ENCODE peak calls at places on chromosomes 12 and 14, in four cellular contexts. One of them, this sample, is unnamed.

GRCh38 chr12:11941601-11942360 is 129.0 kb upstream of the BCL2L14 start:
- DNase-seq in spleen: no peak
- DNase-seq in testis: no peak
- DNase-seq in lower leg skin: no peak
- DNase-seq in this sample: no peak

GRCh38 chr12:122064034-122064777 is 14.3 kb upstream of the MLXIP start:
- DNase-seq in spleen: peak; percentile 84
- DNase-seq in testis: peak; percentile 91
- DNase-seq in lower leg skin: peak; percentile 91
- DNase-seq in this sample: peak; percentile 99

GRCh38 chr14:74981833-74982232 is 20.9 kb upstream of the EIF2B2 start:
- DNase-seq in spleen: no peak
- DNase-seq in lower leg skin: peak; percentile 73
- DNase-seq in testis: peak; percentile 7
- DNase-seq in this sample: no peak

GRCh38 chr12:122979001-122979907 is 1.2 kb upstream of the ARL6IP4 start:
- DNase-seq in testis: no peak
- DNase-seq in spleen: peak; percentile 79
- DNase-seq in lower leg skin: peak; percentile 85
- DNase-seq in this sample: no peak

GRCh38 chr12:105100207-105100985 is 7.1 kb upstream of the WASHC4 start:
- DNase-seq in lower leg skin: no peak
- DNase-seq in spleen: no peak
- DNase-seq in testis: no peak
- DNase-seq in this sample: no peak

GRCh38 chr12:58378038-58378437 is 436.7 kb downstream of the ATP23 start:
- DNase-seq in spleen: no peak
- DNase-seq in lower leg skin: no peak
- DNase-seq in testis: no peak
- DNase-seq in this sample: no peak

GRCh38 chr12:51740536-51740935 is 108.0 kb downstream of the FIGNL2 start:
- DNase-seq in spleen: no peak
- DNase-seq in testis: no peak
- DNase-seq in lower leg skin: no peak
- DNase-seq in this sample: no peak

GRCh38 chr12:131089526-131090253 is 136.0 kb downstream of the ADGRD1 start:
- DNase-seq in spleen: peak; percentile 59
- DNase-seq in testis: peak; percentile 5
- DNase-seq in lower leg skin: peak; percentile 79
- DNase-seq in this sample: peak; percentile 46

GRCh38 chr12:67714648-67715047 is 66.1 kb downstream of the DYRK2 start:
- DNase-seq in lower leg skin: no peak
- DNase-seq in testis: no peak
- DNase-seq in spleen: no peak
- DNase-seq in this sample: no peak

GRCh38 chr12:76346236-76346635 is 2.0 kb downstream of the BBS10 start:
- DNase-seq in lower leg skin: no peak
- DNase-seq in testis: no peak
- DNase-seq in spleen: no peak
- DNase-seq in this sample: no peak

GRCh38 chr12:59084758-59085383 is 164.6 kb upstream of the LRIG3 start:
- DNase-seq in testis: peak; percentile 29
- DNase-seq in lower leg skin: no peak
- DNase-seq in spleen: no peak
- DNase-seq in this sample: no peak

GRCh38 chr14:52338282-52338681 is 24.2 kb downstream of the PTGER2 start:
- DNase-seq in lower leg skin: no peak
- DNase-seq in testis: no peak
- DNase-seq in spleen: no peak
- DNase-seq in this sample: no peak

GRCh38 chr12:81296556-81297305 is 218.9 kb downstream of the ACSS3 start:
- DNase-seq in testis: no peak
- DNase-seq in spleen: no peak
- DNase-seq in lower leg skin: no peak
- DNase-seq in this sample: no peak

GRCh38 chr12:62715086-62715786 is 219.7 kb downstream of the PPM1H start:
- DNase-seq in lower leg skin: no peak
- DNase-seq in spleen: no peak
- DNase-seq in testis: peak; percentile 37
- DNase-seq in this sample: no peak

GRCh38 chr14:22002860-22003284 is 329.3 kb upstream of the OR4E1 start:
- DNase-seq in testis: peak; percentile 58
- DNase-seq in spleen: no peak
- DNase-seq in lower leg skin: no peak
- DNase-seq in this sample: no peak

GRCh38 chr12:93813972-93814821 is 137.0 kb downstream of the CRADD start:
- DNase-seq in lower leg skin: peak; percentile 93
- DNase-seq in spleen: no peak
- DNase-seq in testis: peak; percentile 91
- DNase-seq in this sample: peak; percentile 97

GRCh38 chr14:67187826-67188225 is 1.4 kb upstream of the GARIN2 start:
- DNase-seq in lower leg skin: no peak
- DNase-seq in spleen: no peak
- DNase-seq in testis: no peak
- DNase-seq in this sample: no peak

GRCh38 chr14:99687284-99688209 is 3.4 kb downstream of the CYP46A1 start:
- DNase-seq in lower leg skin: peak; percentile 75
- DNase-seq in testis: peak; percentile 17
- DNase-seq in spleen: no peak
- DNase-seq in this sample: peak; percentile 57

GRCh38 chr12:21881950-21882349 is 59.3 kb downstream of the ABCC9 start:
- DNase-seq in spleen: no peak
- DNase-seq in lower leg skin: no peak
- DNase-seq in testis: no peak
- DNase-seq in this sample: no peak

GRCh38 chr12:98503343-98503592 is 12.1 kb upstream of the TMPO start:
- DNase-seq in testis: peak; percentile 94
- DNase-seq in spleen: peak; percentile 93
- DNase-seq in lower leg skin: peak; percentile 98
- DNase-seq in this sample: peak; percentile 96

GRCh38 chr14:22994762-22995275 is 12.5 kb upstream of the AJUBA start:
- DNase-seq in testis: peak; percentile 66
- DNase-seq in spleen: no peak
- DNase-seq in lower leg skin: peak; percentile 70
- DNase-seq in this sample: peak; percentile 67

GRCh38 chr14:98154254-98154653 is 1117.7 kb downstream of the BCL11B start:
- DNase-seq in lower leg skin: no peak
- DNase-seq in testis: no peak
- DNase-seq in spleen: no peak
- DNase-seq in this sample: no peak

GRCh38 chr12:121800694-121801600 is 2.9 kb upstream of the SETD1B start:
- DNase-seq in lower leg skin: peak; percentile 96
- DNase-seq in testis: peak; percentile 76
- DNase-seq in spleen: peak; percentile 95
- DNase-seq in this sample: peak; percentile 93

GRCh38 chr12:106942775-106943174 is 12.9 kb upstream of the TMEM263 start:
- DNase-seq in lower leg skin: no peak
- DNase-seq in spleen: no peak
- DNase-seq in testis: no peak
- DNase-seq in this sample: no peak

GRCh38 chr12:88493651-88494050 is 86.6 kb downstream of the KITLG start:
- DNase-seq in testis: no peak
- DNase-seq in spleen: no peak
- DNase-seq in lower leg skin: no peak
- DNase-seq in this sample: no peak

GRCh38 chr12:128844031-128844635 is 9.1 kb upstream of the GLT1D1 start:
- DNase-seq in testis: no peak
- DNase-seq in spleen: peak; percentile 86
- DNase-seq in lower leg skin: no peak
- DNase-seq in this sample: no peak

GRCh38 chr12:96414637-96415036 is 14.4 kb upstream of the CDK17 start:
- DNase-seq in lower leg skin: no peak
- DNase-seq in spleen: no peak
- DNase-seq in testis: no peak
- DNase-seq in this sample: no peak

GRCh38 chr14:74988131-74988530 is 14.6 kb upstream of the EIF2B2 start:
- DNase-seq in lower leg skin: peak; percentile 57
- DNase-seq in testis: no peak
- DNase-seq in spleen: no peak
- DNase-seq in this sample: no peak

GRCh38 chr12:1661553-1662335 is 29.1 kb upstream of the ADIPOR2 start:
- DNase-seq in testis: peak; percentile 92
- DNase-seq in lower leg skin: peak; percentile 97
- DNase-seq in spleen: peak; percentile 96
- DNase-seq in this sample: peak; percentile 97
- TF ChIP-seq POLR2A in testis: peak; percentile 28
- TF ChIP-seq POLR2A in lower leg skin: no peak
- TF ChIP-seq POLR2A in spleen: peak; percentile 44
- TF ChIP-seq POLR2A in this sample: peak; percentile 6

DNA sequence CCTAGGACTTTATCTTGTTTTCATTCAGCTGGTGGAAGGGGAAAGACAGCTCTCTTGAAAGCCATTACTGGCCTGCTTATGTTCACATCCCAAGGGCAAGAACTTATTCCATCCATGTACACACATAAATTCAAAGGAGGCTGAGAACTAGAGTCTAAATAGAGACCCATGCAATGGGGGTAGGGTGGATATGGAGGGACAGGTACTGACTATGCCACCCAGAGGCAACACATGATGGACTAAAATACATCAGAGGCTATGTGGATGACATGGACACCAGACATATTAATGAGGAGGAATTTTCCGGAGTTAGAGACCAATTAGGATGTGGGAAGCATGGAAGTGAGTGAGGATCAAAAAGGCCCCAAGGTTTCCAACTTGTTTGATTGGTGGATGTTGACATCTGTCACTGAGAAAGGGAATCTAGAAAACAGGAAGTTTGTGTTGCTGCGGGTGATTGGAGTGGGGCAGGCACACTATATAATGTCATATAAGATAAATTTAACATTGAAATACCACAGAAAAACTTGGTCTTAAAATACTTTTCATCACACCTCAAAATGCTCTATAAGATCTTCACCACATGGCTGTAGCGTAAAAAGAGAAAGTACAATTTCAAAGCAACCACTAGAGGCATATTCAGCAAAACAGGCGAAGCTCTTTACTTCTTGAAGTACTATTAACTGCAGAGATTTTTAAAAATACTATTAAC is 130.4 kb downstream of the GRIP1 start:
- DNase-seq in testis: no peak
- DNase-seq in lower leg skin: no peak
- DNase-seq in spleen: no peak
- DNase-seq in this sample: no peak
- TF ChIP-seq CTCF in testis: no peak
- TF ChIP-seq CTCF in lower leg skin: no peak
- TF ChIP-seq CTCF in spleen: no peak
- TF ChIP-seq CTCF in this sample: no peak

DNA sequence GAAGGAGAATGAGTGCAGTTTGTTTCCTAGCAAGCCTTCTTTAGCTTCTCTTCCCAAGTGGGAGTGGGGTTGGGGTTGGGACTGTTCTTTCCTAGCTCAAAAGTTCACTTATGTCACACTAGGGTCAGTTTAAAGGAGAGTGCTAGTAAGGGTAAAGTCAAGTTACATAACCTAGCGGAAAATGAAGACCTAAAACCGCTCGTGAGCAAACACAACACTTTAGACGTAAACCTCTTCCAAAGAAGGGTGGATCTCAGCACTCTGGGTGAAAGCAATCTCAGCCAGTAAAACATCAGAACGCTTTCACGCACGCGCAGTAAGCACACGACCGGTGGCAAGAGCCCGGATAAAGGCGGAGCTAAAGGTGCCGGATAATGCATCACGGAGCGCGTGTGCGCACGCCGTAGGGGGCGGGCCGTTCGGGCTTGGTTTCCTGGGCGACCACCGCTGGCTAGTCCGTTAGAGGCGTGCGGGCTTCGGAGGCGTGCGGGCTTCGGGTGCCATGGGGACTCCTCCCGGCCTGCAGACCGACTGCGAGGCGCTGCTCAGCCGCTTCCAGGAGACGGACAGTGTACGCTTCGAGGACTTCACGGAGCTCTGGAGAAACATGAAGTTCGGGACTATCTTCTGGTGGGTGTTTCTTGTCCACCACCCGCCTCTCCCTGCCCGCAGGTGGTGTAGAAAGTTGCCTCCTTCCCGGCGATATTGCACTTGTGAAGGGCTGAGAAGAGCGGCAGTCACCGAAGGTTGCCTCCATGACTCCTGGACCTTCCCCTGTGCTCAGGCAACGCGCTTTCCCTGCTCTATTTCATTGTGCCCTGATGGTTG is at the start of gene SNAPC1:
- DNase-seq in lower leg skin: peak; percentile 99
- DNase-seq in testis: peak; percentile 99
- DNase-seq in spleen: peak; percentile 99
- DNase-seq in this sample: peak; percentile 98
- TF ChIP-seq POLR2A in lower leg skin: no peak
- TF ChIP-seq POLR2A in testis: peak; percentile 91
- TF ChIP-seq POLR2A in spleen: peak; percentile 85
- TF ChIP-seq POLR2A in this sample: peak; percentile 80

GRCh38 chr14:78023112-78023511 is 147.1 kb upstream of the NRXN3 start:
- DNase-seq in lower leg skin: no peak
- DNase-seq in testis: no peak
- DNase-seq in spleen: no peak
- DNase-seq in this sample: no peak

GRCh38 chr14:78016532-78016931 is 153.6 kb upstream of the NRXN3 start:
- DNase-seq in spleen: no peak
- DNase-seq in testis: no peak
- DNase-seq in lower leg skin: no peak
- DNase-seq in this sample: no peak

GRCh38 chr14:78018283-78018682 is 151.9 kb upstream of the NRXN3 start:
- DNase-seq in spleen: no peak
- DNase-seq in testis: no peak
- DNase-seq in lower leg skin: no peak
- DNase-seq in this sample: no peak

GRCh38 chr14:78022059-78022458 is 148.1 kb upstream of the NRXN3 start:
- DNase-seq in lower leg skin: no peak
- DNase-seq in testis: peak; percentile 84
- DNase-seq in spleen: no peak
- DNase-seq in this sample: no peak
- TF ChIP-seq CTCF in lower leg skin: no peak
- TF ChIP-seq CTCF in testis: peak; percentile 65
- TF ChIP-seq CTCF in spleen: peak; percentile 40
- TF ChIP-seq CTCF in this sample: no peak

DNA sequence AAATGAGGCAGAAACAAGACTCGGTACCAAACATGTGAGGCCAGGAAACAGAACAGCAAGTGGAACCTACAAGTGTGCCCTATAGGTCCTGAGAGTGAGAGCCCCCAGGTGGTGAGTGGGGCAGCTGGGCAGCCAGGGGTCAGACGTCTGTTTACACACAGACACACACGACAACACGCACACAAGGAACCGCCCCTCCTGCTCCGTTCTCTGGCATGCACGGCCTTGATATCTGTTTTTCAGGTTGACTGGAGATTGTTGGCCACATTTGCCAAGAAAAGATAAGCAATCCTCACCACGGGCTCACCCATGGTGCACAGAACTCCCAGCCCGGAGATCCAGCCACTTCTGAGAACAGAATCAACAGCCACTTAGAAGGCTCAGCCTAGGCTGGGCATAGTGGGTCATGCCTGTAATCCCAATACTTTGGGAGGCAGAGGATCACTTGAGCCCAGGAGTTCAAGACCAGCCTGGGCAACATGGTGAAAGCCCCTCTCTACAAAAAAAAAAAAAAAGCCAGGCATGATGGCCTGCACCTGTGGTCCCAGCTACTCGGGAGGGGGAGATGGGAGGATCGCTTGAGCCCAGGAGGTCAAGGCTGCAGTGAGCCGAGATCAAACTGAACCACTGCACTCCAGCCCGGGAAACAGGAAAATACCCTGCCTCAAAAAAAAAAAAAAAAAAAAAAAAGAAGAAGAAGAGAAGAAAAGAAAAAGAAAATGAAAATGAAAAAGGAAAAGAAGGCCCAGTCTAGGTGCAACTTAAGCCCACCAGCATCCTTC is 19.4 kb upstream of the EIF5 start:
- DNase-seq in spleen: peak; percentile 63
- DNase-seq in testis: no peak
- DNase-seq in lower leg skin: peak; percentile 46
- DNase-seq in this sample: no peak
- TF ChIP-seq POLR2A in spleen: no peak
- TF ChIP-seq POLR2A in testis: no peak
- TF ChIP-seq POLR2A in lower leg skin: no peak
- TF ChIP-seq POLR2A in this sample: no peak

This sample was measured in sigmoid colon.